ENCODE peak calls at places on chromosome 3, in four cellular contexts. One of them, this sample, is unnamed.

GRCh38 chr3:135871311-135871710 is 94.2 kb upstream of the PPP2R3A start:
- DNase-seq in adrenal gland: no peak
- DNase-seq in mucosa of descending colon: no peak
- DNase-seq in fibroblast of the aortic adventitia: peak
- DNase-seq in this sample: no peak

GRCh38 chr3:170431054-170431453 is 12.4 kb downstream of the CLDN11 start:
- DNase-seq in adrenal gland: no peak
- DNase-seq in mucosa of descending colon: no peak
- DNase-seq in fibroblast of the aortic adventitia: no peak
- DNase-seq in this sample: no peak

GRCh38 chr3:120147072-120147871 is 53.0 kb upstream of the GSK3B start:
- DNase-seq in adrenal gland: no peak
- DNase-seq in mucosa of descending colon: peak
- DNase-seq in fibroblast of the aortic adventitia: no peak
- DNase-seq in this sample: no peak

GRCh38 chr3:133763797-133764734 is 17.9 kb downstream of the TF start:
- DNase-seq in adrenal gland: peak
- DNase-seq in mucosa of descending colon: peak
- DNase-seq in fibroblast of the aortic adventitia: peak
- DNase-seq in this sample: no peak

GRCh38 chr3:127172670-127173515 is 20.0 kb upstream of the PRR23E start:
- DNase-seq in adrenal gland: peak
- DNase-seq in mucosa of descending colon: no peak
- DNase-seq in fibroblast of the aortic adventitia: peak
- DNase-seq in this sample: peak

GRCh38 chr3:153829596-153830170 is 291.5 kb upstream of the ARHGEF26 start:
- DNase-seq in adrenal gland: no peak
- DNase-seq in mucosa of descending colon: no peak
- DNase-seq in fibroblast of the aortic adventitia: peak
- DNase-seq in this sample: peak

GRCh38 chr3:55013145-55013544 is 85.3 kb upstream of the LRTM1 start:
- DNase-seq in adrenal gland: no peak
- DNase-seq in mucosa of descending colon: no peak
- DNase-seq in fibroblast of the aortic adventitia: peak
- DNase-seq in this sample: peak

GRCh38 chr3:74916696-74917095 is 302.2 kb upstream of the CNTN3 start:
- DNase-seq in adrenal gland: no peak
- DNase-seq in mucosa of descending colon: no peak
- DNase-seq in fibroblast of the aortic adventitia: no peak
- DNase-seq in this sample: no peak

GRCh38 chr3:3334456-3334855 is 155.0 kb upstream of the CRBN start:
- DNase-seq in adrenal gland: no peak
- DNase-seq in mucosa of descending colon: no peak
- DNase-seq in fibroblast of the aortic adventitia: no peak
- DNase-seq in this sample: no peak

GRCh38 chr3:160413613-160414248 is 14.3 kb downstream of the SMC4 start:
- DNase-seq in adrenal gland: peak
- DNase-seq in mucosa of descending colon: peak
- DNase-seq in fibroblast of the aortic adventitia: peak
- DNase-seq in this sample: peak

GRCh38 chr3:115772951-115773350 is 149.6 kb downstream of the GAP43 start:
- DNase-seq in adrenal gland: no peak
- DNase-seq in mucosa of descending colon: no peak
- DNase-seq in fibroblast of the aortic adventitia: no peak
- DNase-seq in this sample: no peak

GRCh38 chr3:94063497-94064119 is 747 bp downstream of the NSUN3 start:
- DNase-seq in adrenal gland: no peak
- DNase-seq in mucosa of descending colon: peak
- DNase-seq in fibroblast of the aortic adventitia: no peak
- DNase-seq in this sample: peak

GRCh38 chr3:15894382-15894781 is 96.6 kb upstream of the ANKRD28 start:
- DNase-seq in adrenal gland: no peak
- DNase-seq in mucosa of descending colon: no peak
- DNase-seq in fibroblast of the aortic adventitia: no peak
- DNase-seq in this sample: no peak

GRCh38 chr3:49805367-49805782 is 2.3 kb downstream of the INKA1 start:
- DNase-seq in adrenal gland: peak
- DNase-seq in mucosa of descending colon: no peak
- DNase-seq in fibroblast of the aortic adventitia: peak
- DNase-seq in this sample: peak

GRCh38 chr3:171824824-171825221 is 14.5 kb upstream of the PLD1 start:
- DNase-seq in adrenal gland: no peak
- DNase-seq in mucosa of descending colon: no peak
- DNase-seq in fibroblast of the aortic adventitia: no peak
- DNase-seq in this sample: peak

GRCh38 chr3:46882377-46883015 is 5.0 kb downstream of the PTH1R start:
- DNase-seq in adrenal gland: no peak
- DNase-seq in mucosa of descending colon: no peak
- DNase-seq in fibroblast of the aortic adventitia: no peak
- DNase-seq in this sample: peak

GRCh38 chr3:130892759-130893239 is 1.1 kb upstream of the ATP2C1 start:
- DNase-seq in adrenal gland: peak
- DNase-seq in mucosa of descending colon: peak
- DNase-seq in fibroblast of the aortic adventitia: peak
- DNase-seq in this sample: peak

GRCh38 chr3:177754508-177754921 is 557.2 kb upstream of the TBL1XR1 start:
- DNase-seq in adrenal gland: peak
- DNase-seq in mucosa of descending colon: no peak
- DNase-seq in fibroblast of the aortic adventitia: no peak
- DNase-seq in this sample: no peak

GRCh38 chr3:157523814-157524213 is 20.6 kb upstream of the VEPH1 start:
- DNase-seq in adrenal gland: no peak
- DNase-seq in mucosa of descending colon: no peak
- DNase-seq in fibroblast of the aortic adventitia: no peak
- DNase-seq in this sample: no peak

GRCh38 chr3:87026246-87026645 is 35.3 kb upstream of the VGLL3 start:
- DNase-seq in adrenal gland: no peak
- DNase-seq in mucosa of descending colon: no peak
- DNase-seq in fibroblast of the aortic adventitia: no peak
- DNase-seq in this sample: no peak

GRCh38 chr3:57583544-57583943 is 13.6 kb downstream of the ARF4 start:
- DNase-seq in adrenal gland: no peak
- DNase-seq in mucosa of descending colon: no peak
- DNase-seq in fibroblast of the aortic adventitia: no peak
- DNase-seq in this sample: no peak

GRCh38 chr3:57587946-57588345 is 9.2 kb downstream of the ARF4 start:
- DNase-seq in adrenal gland: no peak
- DNase-seq in mucosa of descending colon: no peak
- DNase-seq in fibroblast of the aortic adventitia: peak
- DNase-seq in this sample: no peak

GRCh38 chr3:57582470-57583168 is 14.5 kb downstream of the ARF4 start:
- DNase-seq in adrenal gland: no peak
- DNase-seq in mucosa of descending colon: no peak
- DNase-seq in fibroblast of the aortic adventitia: no peak
- DNase-seq in this sample: peak

GRCh38 chr3:57592306-57592705 is 4.8 kb downstream of the ARF4 start:
- DNase-seq in adrenal gland: no peak
- DNase-seq in mucosa of descending colon: no peak
- DNase-seq in fibroblast of the aortic adventitia: no peak
- DNase-seq in this sample: no peak

GRCh38 chr3:57586778-57587177 is 10.4 kb downstream of the ARF4 start:
- DNase-seq in adrenal gland: no peak
- DNase-seq in mucosa of descending colon: no peak
- DNase-seq in fibroblast of the aortic adventitia: no peak
- DNase-seq in this sample: no peak
- H3K4me3 ChIP-seq in adrenal gland: no peak
- H3K4me3 ChIP-seq in mucosa of descending colon: no peak
- H3K4me3 ChIP-seq in fibroblast of the aortic adventitia: no peak
- H3K4me3 ChIP-seq in this sample: no peak

DNA sequence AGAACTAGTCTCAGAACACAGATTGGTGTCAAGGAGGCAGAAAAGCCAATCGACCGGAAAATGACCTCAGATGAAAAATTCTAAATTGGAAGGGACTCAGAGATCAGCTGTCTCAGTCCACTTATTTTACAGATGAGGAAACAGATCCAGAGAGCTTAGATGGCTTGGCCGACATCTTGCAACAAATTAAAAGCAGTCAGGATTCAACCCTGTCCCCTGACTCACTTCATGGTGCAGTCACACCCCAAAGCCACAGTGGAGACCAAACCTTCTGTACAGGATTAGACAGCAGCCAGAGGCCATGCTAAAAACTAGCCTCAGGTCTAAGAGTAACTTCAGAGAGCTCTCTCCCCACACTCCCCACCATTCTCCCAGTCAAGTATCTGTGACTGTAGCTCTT is 169.3 kb upstream of the BHLHE40 start:
- DNase-seq in adrenal gland: no peak
- DNase-seq in mucosa of descending colon: no peak
- DNase-seq in fibroblast of the aortic adventitia: no peak
- DNase-seq in this sample: no peak
- TF ChIP-seq CTCF in adrenal gland: no peak
- TF ChIP-seq CTCF in mucosa of descending colon: no peak
- TF ChIP-seq CTCF in fibroblast of the aortic adventitia: no peak
- TF ChIP-seq CTCF in this sample: no peak

GRCh38 chr3:64740232-64740631 is 52.4 kb upstream of the ADAMTS9 start:
- DNase-seq in adrenal gland: peak
- DNase-seq in mucosa of descending colon: no peak
- DNase-seq in fibroblast of the aortic adventitia: peak
- DNase-seq in this sample: peak

GRCh38 chr3:64741344-64741743 is 53.5 kb upstream of the ADAMTS9 start:
- DNase-seq in adrenal gland: no peak
- DNase-seq in mucosa of descending colon: no peak
- DNase-seq in fibroblast of the aortic adventitia: peak
- DNase-seq in this sample: peak

GRCh38 chr3:64747682-64748081 is 59.9 kb upstream of the ADAMTS9 start:
- DNase-seq in adrenal gland: no peak
- DNase-seq in mucosa of descending colon: no peak
- DNase-seq in fibroblast of the aortic adventitia: no peak
- DNase-seq in this sample: no peak

GRCh38 chr3:64743166-64743565 is 55.4 kb upstream of the ADAMTS9 start:
- DNase-seq in adrenal gland: no peak
- DNase-seq in mucosa of descending colon: no peak
- DNase-seq in fibroblast of the aortic adventitia: no peak
- DNase-seq in this sample: no peak

DNA sequence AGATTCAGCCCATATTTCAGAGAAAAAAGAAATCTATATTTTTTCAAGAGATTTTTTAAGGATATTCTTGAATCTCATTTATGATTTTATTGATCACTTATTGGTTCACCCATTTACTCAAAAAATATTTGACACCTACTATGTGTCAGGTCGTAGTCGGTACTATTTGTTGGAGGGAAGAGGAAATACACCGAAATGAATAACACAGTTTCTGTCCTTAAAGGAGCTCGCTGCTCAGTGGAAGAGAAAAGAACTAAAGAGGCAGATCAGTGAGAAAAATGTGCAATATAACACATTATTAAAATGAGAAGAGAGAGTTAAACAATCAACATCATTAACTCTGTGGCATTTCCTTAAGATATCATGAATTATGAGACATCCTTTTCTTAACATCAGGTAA is 56.0 kb upstream of the ADAMTS9 start:
- DNase-seq in adrenal gland: no peak
- DNase-seq in mucosa of descending colon: no peak
- DNase-seq in fibroblast of the aortic adventitia: no peak
- DNase-seq in this sample: no peak
- H3K4me3 ChIP-seq in adrenal gland: no peak
- H3K4me3 ChIP-seq in mucosa of descending colon: no peak
- H3K4me3 ChIP-seq in fibroblast of the aortic adventitia: no peak
- H3K4me3 ChIP-seq in this sample: no peak

DNA sequence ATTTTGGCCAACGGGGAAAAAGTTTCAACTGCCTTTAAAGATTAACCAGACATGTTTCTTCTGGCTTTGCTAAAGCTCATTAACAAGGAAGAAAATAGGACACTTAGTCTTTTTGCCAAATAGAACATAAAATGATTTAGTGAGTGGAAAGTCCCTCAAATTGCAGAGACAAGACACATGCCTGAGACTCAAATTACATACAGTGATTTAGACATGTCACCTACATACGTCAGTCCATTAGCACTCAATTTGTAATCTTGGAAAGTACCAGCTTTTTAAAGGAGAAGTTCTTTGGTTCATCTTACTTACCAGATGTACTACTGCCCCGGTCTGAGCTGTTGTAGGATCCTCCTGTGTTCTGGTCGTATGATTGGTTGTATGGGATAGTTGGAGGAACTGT is 1134.2 kb downstream of the ROBO1 start:
- DNase-seq in adrenal gland: no peak
- DNase-seq in mucosa of descending colon: no peak
- DNase-seq in fibroblast of the aortic adventitia: peak
- DNase-seq in this sample: peak
- TF ChIP-seq CTCF in adrenal gland: no peak
- TF ChIP-seq CTCF in mucosa of descending colon: no peak
- TF ChIP-seq CTCF in fibroblast of the aortic adventitia: no peak
- TF ChIP-seq CTCF in this sample: no peak

GRCh38 chr3:134847349-134847748 is 52.3 kb downstream of the EPHB1 start:
- DNase-seq in adrenal gland: no peak
- DNase-seq in mucosa of descending colon: no peak
- DNase-seq in fibroblast of the aortic adventitia: no peak
- DNase-seq in this sample: no peak

GRCh38 chr3:134846084-134846483 is 51.0 kb downstream of the EPHB1 start:
- DNase-seq in adrenal gland: no peak
- DNase-seq in mucosa of descending colon: no peak
- DNase-seq in fibroblast of the aortic adventitia: no peak
- DNase-seq in this sample: no peak

GRCh38 chr3:134850761-134851160 is 55.7 kb downstream of the EPHB1 start:
- DNase-seq in adrenal gland: no peak
- DNase-seq in mucosa of descending colon: no peak
- DNase-seq in fibroblast of the aortic adventitia: no peak
- DNase-seq in this sample: no peak

GRCh38 chr3:134849561-134849960 is 54.5 kb downstream of the EPHB1 start:
- DNase-seq in adrenal gland: no peak
- DNase-seq in mucosa of descending colon: no peak
- DNase-seq in fibroblast of the aortic adventitia: no peak
- DNase-seq in this sample: no peak

GRCh38 chr3:134846943-134847342 is 51.9 kb downstream of the EPHB1 start:
- DNase-seq in adrenal gland: peak
- DNase-seq in mucosa of descending colon: no peak
- DNase-seq in fibroblast of the aortic adventitia: peak
- DNase-seq in this sample: peak
- H3K4me3 ChIP-seq in adrenal gland: no peak
- H3K4me3 ChIP-seq in mucosa of descending colon: no peak
- H3K4me3 ChIP-seq in fibroblast of the aortic adventitia: no peak
- H3K4me3 ChIP-seq in this sample: no peak

DNA sequence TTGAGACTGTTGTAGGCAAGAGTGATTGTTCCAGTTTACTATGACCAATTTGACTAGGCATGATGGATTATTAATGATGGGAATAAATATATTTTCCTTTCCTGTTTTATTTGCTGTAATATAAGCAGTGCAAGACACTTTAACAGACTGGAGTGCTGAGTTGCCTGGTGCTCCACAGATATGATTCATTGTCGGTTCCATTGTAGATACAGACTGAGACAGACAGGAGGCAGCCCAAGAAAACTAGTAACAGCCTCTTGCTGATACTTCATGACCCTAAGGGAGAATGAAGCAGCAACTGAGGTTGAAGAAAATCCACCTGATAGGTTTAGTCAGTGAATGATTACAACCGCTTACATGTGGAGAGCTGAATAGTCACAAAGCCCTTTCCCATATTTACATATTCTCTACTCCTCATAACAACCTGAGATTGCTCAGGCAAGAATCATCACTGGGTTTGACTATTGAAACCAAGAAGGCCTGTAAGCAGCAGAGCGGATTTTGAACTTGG is 235.1 kb upstream of the TPRG1 start:
- DNase-seq in adrenal gland: no peak
- DNase-seq in mucosa of descending colon: no peak
- DNase-seq in fibroblast of the aortic adventitia: no peak
- DNase-seq in this sample: no peak
- TF ChIP-seq CTCF in adrenal gland: no peak
- TF ChIP-seq CTCF in mucosa of descending colon: no peak
- TF ChIP-seq CTCF in fibroblast of the aortic adventitia: no peak
- TF ChIP-seq CTCF in this sample: no peak

This sample was measured in choroid plexus epithelial cell.